ENCODE peak calls at places on chromosomes 5 and 9, in ten cellular contexts. U is psoas muscle, F is tibial nerve, L is IMR-90, M is right lobe of liver, N is dorsolateral prefrontal cortex, C is RWPE1, T is prostate gland, X is esophagus muscularis mucosa, I is left ventricle myocardium inferior. G is an unnamed sample.

GRCh38 chr9:104903609-104904008 is 24.3 kb downstream of the ABCA1 start:
- DNase-seq in U (no peak), F (no peak), L (peak; percentile 76), M (peak; percentile 38), N (no peak), C (no peak), T (no peak), X (no peak), I (no peak), G (no peak)

GRCh38 chr5:33806736-33807442 is 84.9 kb downstream of the ADAMTS12 start:
- DNase-seq in U (no peak), F (no peak), L (peak; percentile 87), M (no peak), N (no peak), C (peak; percentile 19), T (no peak), X (peak; percentile 89), I (no peak), G (no peak)

GRCh38 chr5:146906803-146907202 is 28.2 kb upstream of the PPP2R2B start:
- DNase-seq in U (no peak), F (no peak), L (no peak), M (no peak), N (no peak), C (no peak), T (no peak), X (no peak), I (no peak), G (no peak)

GRCh38 chr5:128613757-128614156 is 75.7 kb upstream of the FBN2 start:
- DNase-seq in U (no peak), F (no peak), L (peak; percentile 20), M (no peak), N (no peak), C (no peak), T (no peak), X (no peak), I (no peak), G (no peak)

GRCh38 chr5:146910239-146910638 is 31.7 kb upstream of the PPP2R2B start:
- DNase-seq in U (no peak), F (no peak), L (no peak), M (no peak), N (no peak), C (peak; percentile 14), T (no peak), X (no peak), I (no peak), G (no peak)

GRCh38 chr5:77851229-77852067 is 75.3 kb upstream of the TBCA start:
- DNase-seq in U (peak; percentile 25), F (no peak), L (peak; percentile 14), M (peak; percentile 38), N (peak; percentile 38), C (peak; percentile 27), T (no peak), X (peak; percentile 89), I (no peak), G (no peak)

GRCh38 chr5:124395287-124395686 is 351.2 kb downstream of the ZNF608 start:
- DNase-seq in U (no peak), F (no peak), L (no peak), M (no peak), N (peak; percentile 38), C (no peak), T (no peak), X (no peak), I (no peak), G (no peak)

GRCh38 chr9:137606005-137606601 is 617 bp downstream of the ARRDC1 start:
- DNase-seq in U (peak; percentile 54), F (no peak), L (no peak), M (peak; percentile 67), N (no peak), C (no peak), T (no peak), X (no peak), I (no peak), G (no peak)

GRCh38 chr9:4515958-4516375 is 25.7 kb downstream of the SLC1A1 start:
- DNase-seq in U (no peak), F (no peak), L (peak; percentile 15), M (no peak), N (no peak), C (no peak), T (no peak), X (no peak), I (no peak), G (no peak)

GRCh38 chr9:4519604-4520003 is 29.3 kb downstream of the SLC1A1 start:
- DNase-seq in U (no peak), F (no peak), L (no peak), M (no peak), N (no peak), C (no peak), T (no peak), X (no peak), I (no peak), G (no peak)

GRCh38 chr9:4514252-4515128 is 24.2 kb downstream of the SLC1A1 start:
- DNase-seq in U (no peak), F (no peak), L (no peak), M (no peak), N (no peak), C (no peak), T (no peak), X (no peak), I (no peak), G (no peak)

DNA sequence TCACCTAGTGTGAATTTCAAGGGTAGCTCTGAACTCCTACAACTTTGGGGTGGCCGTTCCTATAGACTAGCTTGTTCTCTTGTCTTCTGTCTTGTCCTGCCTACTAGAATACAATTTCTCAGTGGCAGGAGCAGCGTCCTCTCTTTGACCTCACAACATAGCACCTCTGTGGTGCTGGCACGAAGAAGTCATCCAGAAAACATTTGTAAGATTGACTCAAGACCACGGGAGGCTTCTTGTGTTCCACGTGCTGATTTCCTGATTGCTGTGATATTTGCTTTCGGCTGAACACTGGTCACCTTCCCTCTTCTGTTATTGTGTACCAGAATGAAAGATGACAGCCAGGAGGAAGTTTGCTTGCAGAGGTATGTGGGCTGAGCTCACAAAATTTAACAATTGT is 27.0 kb downstream of the SLC1A1 start:
- DNase-seq in U (no peak), F (no peak), L (peak; percentile 19), M (no peak), N (no peak), C (no peak), T (no peak), X (no peak), I (no peak), G (no peak)
- H3K27ac ChIP-seq in U (no peak overlapping the region), F (no peak overlapping the region), L (no peak overlapping the region), M (no peak overlapping the region), N (no peak overlapping the region), C (no peak overlapping the region), T (no peak overlapping the region), X (no peak overlapping the region), I (no peak overlapping the region), G (no peak overlapping the region)

GRCh38 chr5:163563112-163563511 is 57.7 kb downstream of the MAT2B start:
- DNase-seq in U (no peak), F (no peak), L (no peak), M (no peak), N (no peak), C (no peak), T (no peak), X (no peak), I (no peak), G (no peak)

GRCh38 chr5:163564321-163564924 is 59.0 kb downstream of the MAT2B start:
- DNase-seq in U (no peak), F (peak; percentile 89), L (peak; percentile 69), M (no peak), N (no peak), C (peak; percentile 56), T (peak; percentile 52), X (no peak), I (no peak), G (peak; percentile 64)

GRCh38 chr5:163565931-163566608 is 60.7 kb downstream of the MAT2B start:
- DNase-seq in U (no peak), F (no peak), L (peak; percentile 36), M (peak; percentile 46), N (no peak), C (peak; percentile 22), T (peak; percentile 15), X (no peak), I (no peak), G (no peak)

GRCh38 chr5:163565492-163565891 is 60.1 kb downstream of the MAT2B start:
- DNase-seq in U (no peak), F (no peak), L (no peak), M (no peak), N (no peak), C (no peak), T (no peak), X (no peak), I (no peak), G (no peak)

DNA sequence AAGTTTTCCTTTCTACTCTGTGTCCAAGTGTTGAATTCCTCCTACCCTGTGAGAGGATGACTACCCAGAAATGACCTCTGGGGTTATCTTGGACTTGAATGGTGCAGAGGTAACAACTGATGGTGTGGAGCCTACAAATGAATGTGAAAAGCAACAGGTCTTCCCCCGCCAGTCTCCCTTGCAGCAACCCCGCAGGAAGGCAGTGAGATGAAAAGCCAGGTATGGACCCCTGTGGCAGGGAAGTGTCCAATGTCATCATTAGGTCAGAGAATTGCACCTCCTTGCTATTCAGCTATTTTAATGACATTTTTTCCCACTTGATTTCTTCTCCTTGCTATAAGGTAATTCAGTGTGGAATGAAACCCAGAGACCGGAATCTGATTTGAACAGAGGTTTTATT is 58.5 kb downstream of the MAT2B start:
- DNase-seq in U (no peak), F (no peak), L (no peak), M (no peak), N (no peak), C (no peak), T (no peak), X (no peak), I (no peak), G (no peak)
- TF ChIP-seq CTCF in U (no peak), F (no peak), L (no peak), M (no peak), N (no peak), C (no peak), T (no peak), X (no peak), I (no peak), G (no peak)

GRCh38 chr9:617441-618085 is 223.9 kb upstream of the DMRT1 start:
- DNase-seq in U (no peak), F (no peak), L (no peak), M (no peak), N (no peak), C (no peak), T (no peak), X (no peak), I (no peak), G (no peak)

GRCh38 chr9:615756-616155 is 225.7 kb upstream of the DMRT1 start:
- DNase-seq in U (no peak), F (no peak), L (no peak), M (no peak), N (no peak), C (no peak), T (peak; percentile 34), X (no peak), I (no peak), G (no peak)

GRCh38 chr9:616694-617093 is 224.8 kb upstream of the DMRT1 start:
- DNase-seq in U (no peak), F (no peak), L (no peak), M (no peak), N (no peak), C (no peak), T (no peak), X (no peak), I (no peak), G (no peak)

GRCh38 chr9:614421-614820 is 227.1 kb upstream of the DMRT1 start:
- DNase-seq in U (no peak), F (no peak), L (no peak), M (peak; percentile 28), N (no peak), C (no peak), T (no peak), X (no peak), I (no peak), G (no peak)

DNA sequence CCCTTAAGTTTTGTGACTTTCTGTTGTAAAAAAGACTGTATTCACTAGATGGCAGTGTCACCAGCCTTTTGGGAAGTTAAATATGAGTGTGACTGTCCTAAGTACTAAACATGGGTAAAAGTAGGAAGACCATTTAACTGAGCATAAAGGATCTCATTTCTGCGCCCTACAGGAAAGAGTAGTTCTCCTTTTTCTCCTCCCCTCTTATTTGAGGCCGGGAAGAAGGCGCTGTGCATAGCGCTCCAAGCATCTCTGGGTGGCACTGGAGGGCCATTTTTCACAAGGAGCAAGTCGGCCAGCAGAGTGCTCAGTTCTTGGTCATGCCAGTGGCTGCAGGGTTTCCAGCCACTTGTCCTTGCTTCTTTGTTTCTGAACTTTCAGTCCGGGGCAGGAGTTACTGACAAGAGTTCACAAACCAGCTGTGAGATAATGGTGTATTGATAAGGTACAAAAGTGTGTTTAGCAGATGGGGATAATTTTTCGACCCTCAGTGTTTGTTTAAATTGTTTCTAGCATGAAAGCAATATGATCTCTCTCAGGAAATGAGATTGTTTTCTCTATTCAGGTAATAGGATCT is 227.6 kb upstream of the DMRT1 start:
- DNase-seq in U (peak; percentile 69), F (peak; percentile 70), L (peak; percentile 91), M (peak; percentile 75), N (peak; percentile 61), C (peak; percentile 46), T (peak; percentile 83), X (no peak), I (peak; percentile 64), G (peak; percentile 87)
- H3K27ac ChIP-seq in U (peak overlapping the region; percentile 18), F (peak overlapping the region; percentile 74), L (no peak overlapping the region), M (no peak overlapping the region), N (peak overlapping the region; percentile 8), C (peak overlapping the region; percentile 74), T (peak overlapping the region; percentile 49), X (peak overlapping the region; percentile 65), I (peak overlapping the region; percentile 67), G (peak overlapping the region; percentile 80)

DNA sequence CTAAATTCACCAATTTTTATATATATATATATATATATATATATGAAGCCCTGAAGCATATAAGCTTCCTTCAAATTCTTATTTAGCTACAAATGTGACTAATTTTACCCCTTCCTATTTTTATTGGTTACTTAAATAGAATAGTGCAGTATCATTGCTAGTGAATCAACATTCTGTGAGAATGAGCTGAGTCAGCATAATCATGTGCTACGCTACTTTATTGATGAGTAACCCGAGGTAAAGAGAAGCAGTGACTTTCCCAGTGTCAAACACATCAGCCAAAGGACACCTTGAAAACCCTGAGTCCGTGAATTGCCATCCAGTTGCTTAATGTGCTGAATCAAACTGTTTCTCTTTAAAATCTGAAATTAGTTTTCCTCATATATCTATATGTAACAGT is 546.2 kb downstream of the DMRTA1 start:
- DNase-seq in U (no peak), F (no peak), L (no peak), M (no peak), N (no peak), C (no peak), T (no peak), X (no peak), I (no peak), G (no peak)
- TF ChIP-seq CTCF in U (no peak), F (no peak), L (no peak), M (no peak), N (no peak), C (no peak), T (no peak), X (no peak), I (no peak), G (no peak)